ENCODE peak calls at places on chromosomes 13 and 19, in eight cellular contexts. H is Peyer's patch, N is BJ, B is tibial artery, R is body of pancreas, I is fibroblast of mammary gland, Q is neural progenitor cell, M is left lung. A is an unnamed sample.

GRCh38 chr19:6734096-6734696 is 3.2 kb downstream of the GPR108 start:
- DNase-seq in H (no peak), N (no peak), B (no peak), R (no peak), I (no peak), Q (no peak), M (no peak), A (no peak)

GRCh38 chr19:43751466-43752220 is 3.1 kb downstream of the SMG9 start:
- DNase-seq in H (no peak), N (no peak), B (no peak), R (no peak), I (peak; percentile 34), Q (no peak), M (no peak), A (no peak)

GRCh38 chr19:16928916-16929315 is 40.1 kb downstream of the F2RL3 start:
- DNase-seq in H (no peak), N (no peak), B (no peak), R (no peak), I (no peak), Q (no peak), M (no peak), A (no peak)

GRCh38 chr19:47470447-47471195 is 1.1 kb downstream of the SLC8A2 start:
- DNase-seq in H (no peak), N (no peak), B (no peak), R (no peak), I (no peak), Q (no peak), M (no peak), A (no peak)

GRCh38 chr13:38979891-38980627 is 10.6 kb downstream of the STOML3 start:
- DNase-seq in H (no peak), N (no peak), B (no peak), R (peak; percentile 80), I (peak; percentile 23), Q (peak; percentile 89), M (no peak), A (no peak)

GRCh38 chr19:7294571-7295212 is 478 bp upstream of the INSR start:
- DNase-seq in H (peak; percentile 20), N (no peak), B (peak; percentile 92), R (peak; percentile 88), I (peak; percentile 32), Q (peak; percentile 69), M (peak; percentile 78), A (no peak)

GRCh38 chr19:38701455-38702063 is 42.7 kb downstream of the CAPN12 start:
- DNase-seq in H (no peak), N (no peak), B (peak; percentile 84), R (no peak), I (no peak), Q (no peak), M (no peak), A (no peak)

GRCh38 chr13:100438059-100438788 is 150.4 kb downstream of the GGACT start:
- DNase-seq in H (no peak), N (no peak), B (no peak), R (no peak), I (no peak), Q (no peak), M (no peak), A (no peak)

GRCh38 chr19:47848871-47849473 is 10.1 kb upstream of the TPRX2 start:
- DNase-seq in H (peak; percentile 19), N (no peak), B (no peak), R (peak; percentile 29), I (peak; percentile 18), Q (peak; percentile 96), M (no peak), A (no peak)

GRCh38 chr19:5035817-5036732 is 67.2 kb downstream of the KDM4B start:
- DNase-seq in H (no peak), N (no peak), B (no peak), R (no peak), I (no peak), Q (no peak), M (no peak), A (no peak)

GRCh38 chr13:66329988-66330429 is 900.1 kb downstream of the PCDH9 start:
- DNase-seq in H (no peak), N (no peak), B (no peak), R (no peak), I (peak; percentile 39), Q (no peak), M (no peak), A (no peak)

GRCh38 chr13:113558461-113558860 is 26.1 kb upstream of the TFDP1 start:
- DNase-seq in H (no peak), N (no peak), B (no peak), R (no peak), I (no peak), Q (no peak), M (no peak), A (no peak)

GRCh38 chr19:6071103-6071485 is 39.2 kb downstream of the RFX2 start:
- DNase-seq in H (no peak), N (peak; percentile 89), B (peak; percentile 69), R (no peak), I (peak; percentile 77), Q (no peak), M (no peak), A (no peak)

GRCh38 chr13:111177081-111177711 is 62.1 kb downstream of the ARHGEF7 start:
- DNase-seq in H (peak; percentile 64), N (no peak), B (peak; percentile 88), R (peak; percentile 42), I (peak; percentile 28), Q (no peak), M (no peak), A (no peak)

GRCh38 chr13:40026174-40026585 is 370.7 kb downstream of the COG6 start:
- DNase-seq in H (no peak), N (no peak), B (no peak), R (no peak), I (peak; percentile 42), Q (no peak), M (no peak), A (no peak)

GRCh38 chr19:48815870-48816501 is 5.2 kb upstream of the BCAT2 start:
- DNase-seq in H (no peak), N (no peak), B (no peak), R (peak; percentile 93), I (no peak), Q (no peak), M (no peak), A (peak; percentile 35)

GRCh38 chr19:8423821-8424223 is 10.7 kb downstream of the MARCHF2 start:
- DNase-seq in H (peak; percentile 56), N (peak; percentile 93), B (peak; percentile 98), R (peak; percentile 90), I (peak; percentile 99), Q (no peak), M (peak; percentile 91), A (peak; percentile 81)

GRCh38 chr19:35123573-35123972 is 8.0 kb downstream of the FXYD3 start:
- DNase-seq in H (no peak), N (no peak), B (peak; percentile 97), R (peak; percentile 35), I (no peak), Q (no peak), M (no peak), A (no peak)

GRCh38 chr13:31172001-31172400 is 10.3 kb upstream of the HSPH1 start:
- DNase-seq in H (no peak), N (no peak), B (no peak), R (no peak), I (peak; percentile 45), Q (no peak), M (no peak), A (no peak)

GRCh38 chr13:111482126-111482525 is 161.7 kb downstream of the TEX29 start:
- DNase-seq in H (no peak), N (no peak), B (no peak), R (no peak), I (no peak), Q (no peak), M (no peak), A (no peak)

GRCh38 chr19:15629003-15629880 is 11.5 kb upstream of the CYP4F3 start:
- DNase-seq in H (peak; percentile 82), N (no peak), B (peak; percentile 79), R (peak; percentile 78), I (peak; percentile 40), Q (peak; percentile 5), M (peak; percentile 79), A (no peak)

GRCh38 chr19:8367327-8368001 is 3.5 kb downstream of the ANGPTL4 start:
- DNase-seq in H (peak; percentile 41), N (peak; percentile 82), B (peak; percentile 81), R (peak; percentile 97), I (peak; percentile 96), Q (peak; percentile 68), M (peak; percentile 84), A (no peak)

DNA sequence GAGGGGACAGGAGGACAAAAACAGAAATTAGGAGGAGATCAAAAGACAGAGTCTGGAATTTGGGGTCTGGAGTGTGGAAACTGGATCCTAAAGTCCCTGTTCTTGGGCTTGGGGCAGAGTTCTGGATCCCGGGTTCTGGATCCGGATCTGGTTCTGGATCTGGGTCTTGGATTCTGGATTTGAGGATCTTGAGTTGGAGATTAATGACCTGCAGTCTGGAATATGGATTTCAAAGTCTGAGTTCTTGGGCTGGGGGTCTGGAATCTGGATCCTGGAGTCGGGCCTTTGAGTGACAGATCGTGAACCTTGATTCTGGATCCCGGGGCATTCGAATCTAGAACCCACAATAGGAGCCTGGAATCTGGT is 411 bp upstream of the KLK15 start:
- DNase-seq in H (no peak), N (no peak), B (no peak), R (no peak), I (no peak), Q (no peak), M (no peak), A (no peak)
- TF ChIP-seq CTCF in H (no peak), N (no peak), B (no peak), R (no peak), I (no peak), Q (no peak), M (no peak), A (no peak)

DNA sequence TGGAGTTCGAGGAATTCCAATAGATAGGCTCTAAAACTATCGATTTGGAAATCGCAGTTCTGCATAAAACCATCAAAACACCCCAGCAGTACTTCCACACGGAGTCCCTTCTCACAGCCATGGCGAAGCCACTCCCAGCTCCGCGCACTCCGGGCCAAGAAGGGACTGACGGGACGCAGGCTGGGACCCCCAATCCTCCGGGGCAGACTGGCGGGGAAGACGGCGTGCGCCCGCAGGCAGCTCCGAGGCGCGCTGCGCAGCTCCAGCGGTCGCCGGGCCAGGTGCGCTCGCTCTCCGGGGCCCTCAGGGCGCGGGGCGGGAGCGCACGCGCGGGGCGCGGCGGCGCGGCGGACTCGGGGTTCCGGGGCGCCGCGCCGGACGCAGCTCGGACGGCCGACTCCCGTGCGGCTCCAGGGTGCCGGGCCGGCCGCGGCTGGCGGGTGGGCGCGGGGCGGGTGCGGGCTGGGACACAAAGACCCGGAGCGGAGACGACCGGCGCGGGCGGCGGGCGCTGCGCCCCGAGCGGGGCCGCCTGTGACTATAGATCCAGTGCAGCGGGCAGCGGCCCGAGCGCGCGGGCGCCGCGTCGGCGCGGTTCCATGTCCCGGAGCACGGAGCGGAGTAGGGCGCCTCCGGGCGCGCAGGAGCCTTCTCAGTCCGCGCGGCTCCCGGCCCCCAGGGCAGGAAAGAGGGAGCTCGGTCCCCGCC is 464 bp downstream of the EFNB2 start:
- DNase-seq in H (no peak), N (no peak), B (no peak), R (peak; percentile 10), I (peak; percentile 27), Q (no peak), M (no peak), A (no peak)
- H3K4me3 ChIP-seq in H (peak overlapping the region; percentile 64), N (peak overlapping the region; percentile 66), B (peak overlapping the region; percentile 63), R (no peak overlapping the region), I (peak overlapping the region; percentile 75), Q (peak overlapping the region; percentile 71), M (peak overlapping the region; percentile 70), A (peak overlapping the region; percentile 78)

GRCh38 chr19:9834726-9835506 is at the start of gene PIN1:
- DNase-seq in H (peak; percentile 99), N (peak; percentile 91), B (peak; percentile 99), R (peak; percentile 99), I (peak; percentile 97), Q (peak; percentile 100), M (peak; percentile 99), A (peak; percentile 67)
- TF ChIP-seq CTCF in H (peak; percentile 28), N (peak; percentile 50), B (peak; percentile 69), R (peak; percentile 79), I (no peak), Q (peak; percentile 62), M (peak; percentile 68), A (peak; percentile 38)

GRCh38 chr13:42497798-42498197 is 76.2 kb upstream of the TNFSF11 start:
- DNase-seq in H (no peak), N (no peak), B (no peak), R (no peak), I (peak; percentile 87), Q (no peak), M (no peak), A (peak; percentile 51)
- H3K4me3 ChIP-seq in H (no peak overlapping the region), N (no peak overlapping the region), B (no peak overlapping the region), R (no peak overlapping the region), I (no peak overlapping the region), Q (no peak overlapping the region), M (no peak overlapping the region), A (no peak overlapping the region)

A was measured in epithelial cell of proximal tubule.